ENCODE peak calls at places on chromosome 2, in four cellular contexts. D is hypothalamus, N is B cell, R is AML-193. X is an unnamed sample.

GRCh38 chr2:127048618-127048935 is 58.4 kb downstream of the BIN1 start:
- DNase-seq in D (no peak), N (no peak), R (no peak), X (no peak)

GRCh38 chr2:39164089-39164488 is 43.2 kb upstream of the SOS1 start:
- DNase-seq in D (no peak), N (no peak), R (no peak), X (no peak)

GRCh38 chr2:172052000-172052983 is 33.0 kb upstream of the DLX1 start:
- DNase-seq in D (no peak), N (no peak), R (no peak), X (no peak)

GRCh38 chr2:30194421-30194820 is 36.9 kb upstream of the LBH start:
- DNase-seq in D (no peak), N (no peak), R (no peak), X (no peak)

GRCh38 chr2:231573698-231574421 is 18.8 kb upstream of the TEX44 start:
- DNase-seq in D (no peak), N (no peak), R (no peak), X (no peak)

GRCh38 chr2:199261221-199261620 is 196.5 kb downstream of the SATB2 start:
- DNase-seq in D (no peak), N (no peak), R (no peak), X (no peak)

GRCh38 chr2:236663671-236664101 is 94.1 kb downstream of the ACKR3 start:
- DNase-seq in D (no peak), N (no peak), R (no peak), X (no peak)

GRCh38 chr2:240395896-240396622 is 39.4 kb upstream of the GPC1 start:
- DNase-seq in D (no peak), N (peak), R (no peak), X (no peak)

GRCh38 chr2:20414806-20415205 is 32.1 kb upstream of the RHOB start:
- DNase-seq in D (no peak), N (no peak), R (no peak), X (no peak)

GRCh38 chr2:164061129-164061746 is 325.4 kb upstream of the FIGN start:
- DNase-seq in D (no peak), N (no peak), R (peak), X (peak)

GRCh38 chr2:2639251-2640139 is 308.4 kb upstream of the MYT1L start:
- DNase-seq in D (no peak), N (no peak), R (no peak), X (no peak)

GRCh38 chr2:171208648-171209047 is 48.0 kb upstream of the TLK1 start:
- DNase-seq in D (no peak), N (no peak), R (no peak), X (no peak)

GRCh38 chr2:237669628-237670351 is 42.4 kb downstream of the LRRFIP1 start:
- DNase-seq in D (no peak), N (peak), R (no peak), X (no peak)

GRCh38 chr2:44886409-44886808 is 55.1 kb upstream of the SIX3 start:
- DNase-seq in D (no peak), N (no peak), R (no peak), X (no peak)

GRCh38 chr2:101446869-101447268 is 28.0 kb downstream of the RFX8 start:
- DNase-seq in D (no peak), N (no peak), R (peak), X (no peak)

GRCh38 chr2:144265654-144266053 is 254.3 kb downstream of the ZEB2 start:
- DNase-seq in D (no peak), N (no peak), R (no peak), X (no peak)

GRCh38 chr2:56749152-56749752 is 565.5 kb downstream of the CCDC85A start:
- DNase-seq in D (no peak), N (no peak), R (peak), X (peak)

GRCh38 chr2:20231159-20231558 is 6.2 kb upstream of the SDC1 start:
- DNase-seq in D (no peak), N (no peak), R (no peak), X (no peak)

GRCh38 chr2:176178271-176178806 is 10.1 kb upstream of the HOXD1 start:
- DNase-seq in D (no peak), N (no peak), R (no peak), X (no peak)

GRCh38 chr2:229416116-229416694 is 145.1 kb upstream of the PID1 start:
- DNase-seq in D (peak), N (no peak), R (peak), X (no peak)

GRCh38 chr2:174145827-174146226 is 102.5 kb downstream of the OLA1 start:
- DNase-seq in D (no peak), N (no peak), R (no peak), X (no peak)

GRCh38 chr2:142052220-142052863 is 78.5 kb downstream of the LRP1B start:
- DNase-seq in D (no peak), N (no peak), R (no peak), X (no peak)

GRCh38 chr2:150878347-150878746 is 383.3 kb downstream of the RBM43 start:
- DNase-seq in D (no peak), N (no peak), R (no peak), X (no peak)

GRCh38 chr2:207352978-207353377 is 176.8 kb upstream of the CREB1 start:
- DNase-seq in D (no peak), N (no peak), R (peak), X (no peak)

GRCh38 chr2:46065152-46065551 is 232.1 kb upstream of the EPAS1 start:
- DNase-seq in D (no peak), N (no peak), R (no peak), X (no peak)

GRCh38 chr2:108377815-108378630 is at the start of gene SULT1C4:
- DNase-seq in D (peak), N (no peak), R (no peak), X (peak)

GRCh38 chr2:182973441-182974352 is 64.6 kb downstream of the NCKAP1 start:
- DNase-seq in D (no peak), N (no peak), R (no peak), X (no peak)

GRCh38 chr2:53609561-53609960 is 158.0 kb upstream of the CHAC2 start:
- DNase-seq in D (no peak), N (no peak), R (no peak), X (no peak)

GRCh38 chr2:172947461-172947860 is 128.2 kb upstream of the MAP3K20 start:
- DNase-seq in D (no peak), N (no peak), R (no peak), X (no peak)

GRCh38 chr2:169189123-169189522 is 119.8 kb downstream of the DHRS9 start:
- DNase-seq in D (no peak), N (no peak), R (no peak), X (no peak)

GRCh38 chr2:119823734-119824334 is 64.1 kb downstream of the PTPN4 start:
- DNase-seq in D (no peak), N (no peak), R (peak), X (peak)

GRCh38 chr2:95300391-95300938 is 3.3 kb downstream of the KCNIP3 start:
- DNase-seq in D (no peak), N (no peak), R (no peak), X (no peak)

X was measured in hippocampal formation.